ENCODE peak calls at places on chromosomes 6 and 20, in five cellular contexts. T is midbrain, W is H7, S is AG20443, V is choroid plexus epithelial cell. Z is an unnamed sample.

GRCh38 chr6:64006246-64006645 is 370.6 kb downstream of the PHF3 start:
- DNase-seq in T (no peak), W (no peak), S (no peak), V (no peak), Z (no peak)

GRCh38 chr6:135451617-135452190 is 45.8 kb downstream of the AHI1 start:
- DNase-seq in T (peak), W (no peak), S (peak), V (peak), Z (peak)

GRCh38 chr6:142193621-142194020 is 46.6 kb downstream of the VTA1 start:
- DNase-seq in T (no peak), W (no peak), S (no peak), V (no peak), Z (no peak)

GRCh38 chr6:11093591-11094410 is at the start of gene SMIM13:
- DNase-seq in T (peak), W (peak), S (peak), V (peak), Z (peak)

GRCh38 chr6:137589067-137589848 is 95.1 kb upstream of the OLIG3 start:
- DNase-seq in T (no peak), W (peak), S (no peak), V (peak), Z (peak)

GRCh38 chr6:45563092-45563491 is 185.4 kb upstream of the SUPT3H start:
- DNase-seq in T (no peak), W (no peak), S (no peak), V (peak), Z (no peak)

GRCh38 chr6:56475736-56476457 is 166.8 kb downstream of the DST start:
- DNase-seq in T (no peak), W (no peak), S (no peak), V (peak), Z (no peak)

GRCh38 chr6:49257549-49257948 is 205.5 kb downstream of the MMUT start:
- DNase-seq in T (no peak), W (no peak), S (no peak), V (no peak), Z (no peak)

GRCh38 chr6:100100776-100101175 is 106.8 kb upstream of the MCHR2 start:
- DNase-seq in T (no peak), W (no peak), S (no peak), V (no peak), Z (no peak)

GRCh38 chr20:7980332-7981046 is 39.1 kb downstream of the TMX4 start:
- DNase-seq in T (peak), W (peak), S (peak), V (peak), Z (peak)

GRCh38 chr6:145427232-145427631 is 308.1 kb downstream of the EPM2A start:
- DNase-seq in T (no peak), W (no peak), S (no peak), V (no peak), Z (no peak)

GRCh38 chr6:133951881-133952814 is 876 bp upstream of the TBPL1 start:
- DNase-seq in T (peak), W (peak), S (peak), V (peak), Z (peak)

GRCh38 chr6:3432416-3432815 is 24.4 kb downstream of the SLC22A23 start:
- DNase-seq in T (no peak), W (no peak), S (no peak), V (no peak), Z (no peak)